ENCODE peak calls at places on chromosomes 16 and 17, in eight cellular contexts. I, O, K, L, B, X, M and E are unnamed samples.

GRCh38 chr17:42891539-42892152 is 9.0 kb upstream of the G6PC1 start:
- DNase-seq in I (no peak), O (peak), K (no peak), L (no peak), B (no peak), X (peak), M (no peak), E (peak)

GRCh38 chr17:47789611-47790520 is 31.7 kb downstream of the OSBPL7 start:
- DNase-seq in I (peak), O (peak), K (no peak), L (no peak), B (peak), X (no peak), M (peak), E (no peak)

GRCh38 chr16:78551487-78552085 is 452.1 kb downstream of the WWOX start:
- DNase-seq in I (no peak), O (no peak), K (no peak), L (no peak), B (no peak), X (no peak), M (no peak), E (no peak)

GRCh38 chr16:52629296-52629695 is 82.4 kb upstream of the TOX3 start:
- DNase-seq in I (no peak), O (no peak), K (no peak), L (no peak), B (no peak), X (no peak), M (no peak), E (no peak)

GRCh38 chr16:60091076-60091475 is 1357.0 kb upstream of the GOT2 start:
- DNase-seq in I (no peak), O (no peak), K (no peak), L (no peak), B (no peak), X (no peak), M (no peak), E (no peak)

GRCh38 chr16:51759329-51759728 is 608.3 kb upstream of the SALL1 start:
- DNase-seq in I (no peak), O (no peak), K (no peak), L (no peak), B (no peak), X (no peak), M (no peak), E (no peak)

GRCh38 chr16:4309833-4310266 is 6.0 kb upstream of the GLIS2 start:
- DNase-seq in I (peak), O (peak), K (no peak), L (peak), B (peak), X (peak), M (peak), E (peak)

GRCh38 chr17:66791337-66791736 is 43.6 kb upstream of the CACNG5 start:
- DNase-seq in I (no peak), O (no peak), K (no peak), L (no peak), B (no peak), X (no peak), M (no peak), E (no peak)

GRCh38 chr17:1724869-1725641 is 551 bp downstream of the WDR81 start:
- DNase-seq in I (no peak), O (peak), K (no peak), L (no peak), B (no peak), X (no peak), M (no peak), E (peak)

GRCh38 chr17:53837131-53837530 is 14.4 kb downstream of the KIF2B start:
- DNase-seq in I (no peak), O (no peak), K (no peak), L (no peak), B (no peak), X (no peak), M (no peak), E (peak)